ENCODE peak calls at places on chromosome 12, in eight cellular contexts. One of them, this sample, is unnamed.
A peak's percentile ranks its signal among the peaks of the same experiment; 100 is the strongest.

GRCh38 chr12:51351913-51352532 is 5.5 kb upstream of the CELA1 start:
- DNase-seq in AG09309: no peak
- DNase-seq in stimulated activated CD4-positive, alpha-beta T cell treated with anti-CD3 and anti-CD28 coated beads, TNF-alpha, amount 100 ng/mL, for 4 hours: no peak
- DNase-seq in RCC 7860: peak; percentile 22
- DNase-seq in activated CD4-positive, alpha-beta T cell treated with anti-CD3 and anti-CD28 coated beads, Interleukin-2, amount 10 ng/mL, durations not matched to agents 7 days and 5 days: peak; percentile 60
- DNase-seq in astrocyte of the cerebellum: peak; percentile 54
- DNase-seq in ascending aorta: no peak
- DNase-seq in EL: peak; percentile 61
- DNase-seq in this sample: no peak

GRCh38 chr12:120640840-120641833 is 711 bp downstream of the CABP1 start:
- DNase-seq in AG09309: no peak
- DNase-seq in stimulated activated CD4-positive, alpha-beta T cell treated with anti-CD3 and anti-CD28 coated beads, TNF-alpha, amount 100 ng/mL, for 4 hours: peak; percentile 13
- DNase-seq in RCC 7860: no peak
- DNase-seq in activated CD4-positive, alpha-beta T cell treated with anti-CD3 and anti-CD28 coated beads, Interleukin-2, amount 10 ng/mL, durations not matched to agents 7 days and 5 days: peak; percentile 69
- DNase-seq in astrocyte of the cerebellum: no peak
- DNase-seq in ascending aorta: no peak
- DNase-seq in EL: peak; percentile 45
- DNase-seq in this sample: no peak

GRCh38 chr12:124750149-124750656 is 113.5 kb downstream of the SCARB1 start:
- DNase-seq in AG09309: no peak
- DNase-seq in stimulated activated CD4-positive, alpha-beta T cell treated with anti-CD3 and anti-CD28 coated beads, TNF-alpha, amount 100 ng/mL, for 4 hours: no peak
- DNase-seq in RCC 7860: no peak
- DNase-seq in activated CD4-positive, alpha-beta T cell treated with anti-CD3 and anti-CD28 coated beads, Interleukin-2, amount 10 ng/mL, durations not matched to agents 7 days and 5 days: no peak
- DNase-seq in astrocyte of the cerebellum: no peak
- DNase-seq in ascending aorta: no peak
- DNase-seq in EL: no peak
- DNase-seq in this sample: no peak

GRCh38 chr12:42756841-42757661 is 167.5 kb upstream of the PRICKLE1 start:
- DNase-seq in AG09309: peak; percentile 80
- DNase-seq in stimulated activated CD4-positive, alpha-beta T cell treated with anti-CD3 and anti-CD28 coated beads, TNF-alpha, amount 100 ng/mL, for 4 hours: no peak
- DNase-seq in RCC 7860: peak; percentile 99
- DNase-seq in activated CD4-positive, alpha-beta T cell treated with anti-CD3 and anti-CD28 coated beads, Interleukin-2, amount 10 ng/mL, durations not matched to agents 7 days and 5 days: no peak
- DNase-seq in astrocyte of the cerebellum: peak; percentile 99
- DNase-seq in ascending aorta: no peak
- DNase-seq in EL: peak; percentile 94
- DNase-seq in this sample: peak; percentile 99

GRCh38 chr12:120775862-120776552 is 50.4 kb downstream of the ACADS start:
- DNase-seq in AG09309: no peak
- DNase-seq in stimulated activated CD4-positive, alpha-beta T cell treated with anti-CD3 and anti-CD28 coated beads, TNF-alpha, amount 100 ng/mL, for 4 hours: no peak
- DNase-seq in RCC 7860: no peak
- DNase-seq in activated CD4-positive, alpha-beta T cell treated with anti-CD3 and anti-CD28 coated beads, Interleukin-2, amount 10 ng/mL, durations not matched to agents 7 days and 5 days: no peak
- DNase-seq in astrocyte of the cerebellum: no peak
- DNase-seq in ascending aorta: no peak
- DNase-seq in EL: no peak
- DNase-seq in this sample: no peak

GRCh38 chr12:26443309-26443708 is 247.9 kb downstream of the SSPN start:
- DNase-seq in AG09309: no peak
- DNase-seq in stimulated activated CD4-positive, alpha-beta T cell treated with anti-CD3 and anti-CD28 coated beads, TNF-alpha, amount 100 ng/mL, for 4 hours: no peak
- DNase-seq in RCC 7860: no peak
- DNase-seq in activated CD4-positive, alpha-beta T cell treated with anti-CD3 and anti-CD28 coated beads, Interleukin-2, amount 10 ng/mL, durations not matched to agents 7 days and 5 days: no peak
- DNase-seq in astrocyte of the cerebellum: no peak
- DNase-seq in ascending aorta: no peak
- DNase-seq in EL: no peak
- DNase-seq in this sample: no peak

GRCh38 chr12:56980941-56981530 is 23.6 kb upstream of the RDH16 start:
- DNase-seq in AG09309: no peak
- DNase-seq in stimulated activated CD4-positive, alpha-beta T cell treated with anti-CD3 and anti-CD28 coated beads, TNF-alpha, amount 100 ng/mL, for 4 hours: no peak
- DNase-seq in RCC 7860: no peak
- DNase-seq in activated CD4-positive, alpha-beta T cell treated with anti-CD3 and anti-CD28 coated beads, Interleukin-2, amount 10 ng/mL, durations not matched to agents 7 days and 5 days: no peak
- DNase-seq in astrocyte of the cerebellum: no peak
- DNase-seq in ascending aorta: no peak
- DNase-seq in EL: no peak
- DNase-seq in this sample: no peak

GRCh38 chr12:6553051-6553868 is 2.6 kb downstream of the IFFO1 start:
- DNase-seq in AG09309: peak; percentile 76
- DNase-seq in stimulated activated CD4-positive, alpha-beta T cell treated with anti-CD3 and anti-CD28 coated beads, TNF-alpha, amount 100 ng/mL, for 4 hours: no peak
- DNase-seq in RCC 7860: peak; percentile 84
- DNase-seq in activated CD4-positive, alpha-beta T cell treated with anti-CD3 and anti-CD28 coated beads, Interleukin-2, amount 10 ng/mL, durations not matched to agents 7 days and 5 days: no peak
- DNase-seq in astrocyte of the cerebellum: no peak
- DNase-seq in ascending aorta: no peak
- DNase-seq in EL: peak; percentile 89
- DNase-seq in this sample: no peak

GRCh38 chr12:112503521-112503920 is 84.8 kb downstream of the PTPN11 start:
- DNase-seq in AG09309: no peak
- DNase-seq in stimulated activated CD4-positive, alpha-beta T cell treated with anti-CD3 and anti-CD28 coated beads, TNF-alpha, amount 100 ng/mL, for 4 hours: no peak
- DNase-seq in RCC 7860: no peak
- DNase-seq in activated CD4-positive, alpha-beta T cell treated with anti-CD3 and anti-CD28 coated beads, Interleukin-2, amount 10 ng/mL, durations not matched to agents 7 days and 5 days: no peak
- DNase-seq in astrocyte of the cerebellum: no peak
- DNase-seq in ascending aorta: no peak
- DNase-seq in EL: no peak
- DNase-seq in this sample: no peak

GRCh38 chr12:92206596-92206995 is 61.0 kb upstream of the BTG1 start:
- DNase-seq in AG09309: no peak
- DNase-seq in stimulated activated CD4-positive, alpha-beta T cell treated with anti-CD3 and anti-CD28 coated beads, TNF-alpha, amount 100 ng/mL, for 4 hours: no peak
- DNase-seq in RCC 7860: no peak
- DNase-seq in activated CD4-positive, alpha-beta T cell treated with anti-CD3 and anti-CD28 coated beads, Interleukin-2, amount 10 ng/mL, durations not matched to agents 7 days and 5 days: no peak
- DNase-seq in astrocyte of the cerebellum: no peak
- DNase-seq in ascending aorta: no peak
- DNase-seq in EL: no peak
- DNase-seq in this sample: no peak

GRCh38 chr12:128009108-128009507 is 257.9 kb upstream of the TMEM132C start:
- DNase-seq in AG09309: no peak
- DNase-seq in stimulated activated CD4-positive, alpha-beta T cell treated with anti-CD3 and anti-CD28 coated beads, TNF-alpha, amount 100 ng/mL, for 4 hours: no peak
- DNase-seq in RCC 7860: no peak
- DNase-seq in activated CD4-positive, alpha-beta T cell treated with anti-CD3 and anti-CD28 coated beads, Interleukin-2, amount 10 ng/mL, durations not matched to agents 7 days and 5 days: no peak
- DNase-seq in astrocyte of the cerebellum: no peak
- DNase-seq in ascending aorta: no peak
- DNase-seq in EL: no peak
- DNase-seq in this sample: no peak

GRCh38 chr12:12986775-12987332 is 13.2 kb downstream of the HEBP1 start:
- DNase-seq in AG09309: no peak
- DNase-seq in stimulated activated CD4-positive, alpha-beta T cell treated with anti-CD3 and anti-CD28 coated beads, TNF-alpha, amount 100 ng/mL, for 4 hours: no peak
- DNase-seq in RCC 7860: no peak
- DNase-seq in activated CD4-positive, alpha-beta T cell treated with anti-CD3 and anti-CD28 coated beads, Interleukin-2, amount 10 ng/mL, durations not matched to agents 7 days and 5 days: no peak
- DNase-seq in astrocyte of the cerebellum: no peak
- DNase-seq in ascending aorta: no peak
- DNase-seq in EL: no peak
- DNase-seq in this sample: no peak

GRCh38 chr12:130706311-130706710 is 9.8 kb downstream of the RIMBP2 start:
- DNase-seq in AG09309: no peak
- DNase-seq in stimulated activated CD4-positive, alpha-beta T cell treated with anti-CD3 and anti-CD28 coated beads, TNF-alpha, amount 100 ng/mL, for 4 hours: no peak
- DNase-seq in RCC 7860: no peak
- DNase-seq in activated CD4-positive, alpha-beta T cell treated with anti-CD3 and anti-CD28 coated beads, Interleukin-2, amount 10 ng/mL, durations not matched to agents 7 days and 5 days: no peak
- DNase-seq in astrocyte of the cerebellum: no peak
- DNase-seq in ascending aorta: no peak
- DNase-seq in EL: no peak
- DNase-seq in this sample: no peak

GRCh38 chr12:119375619-119376018 is 41.1 kb downstream of the CCDC60 start:
- DNase-seq in AG09309: no peak
- DNase-seq in stimulated activated CD4-positive, alpha-beta T cell treated with anti-CD3 and anti-CD28 coated beads, TNF-alpha, amount 100 ng/mL, for 4 hours: no peak
- DNase-seq in RCC 7860: no peak
- DNase-seq in activated CD4-positive, alpha-beta T cell treated with anti-CD3 and anti-CD28 coated beads, Interleukin-2, amount 10 ng/mL, durations not matched to agents 7 days and 5 days: no peak
- DNase-seq in astrocyte of the cerebellum: no peak
- DNase-seq in ascending aorta: no peak
- DNase-seq in EL: no peak
- DNase-seq in this sample: no peak

GRCh38 chr12:95784286-95784685 is 6.3 kb downstream of the NTN4 start:
- DNase-seq in AG09309: no peak
- DNase-seq in stimulated activated CD4-positive, alpha-beta T cell treated with anti-CD3 and anti-CD28 coated beads, TNF-alpha, amount 100 ng/mL, for 4 hours: no peak
- DNase-seq in RCC 7860: no peak
- DNase-seq in activated CD4-positive, alpha-beta T cell treated with anti-CD3 and anti-CD28 coated beads, Interleukin-2, amount 10 ng/mL, durations not matched to agents 7 days and 5 days: no peak
- DNase-seq in astrocyte of the cerebellum: no peak
- DNase-seq in ascending aorta: no peak
- DNase-seq in EL: peak; percentile 78
- DNase-seq in this sample: no peak

GRCh38 chr12:43805149-43805856 is 814 bp downstream of the TWF1 start:
- DNase-seq in AG09309: no peak
- DNase-seq in stimulated activated CD4-positive, alpha-beta T cell treated with anti-CD3 and anti-CD28 coated beads, TNF-alpha, amount 100 ng/mL, for 4 hours: no peak
- DNase-seq in RCC 7860: no peak
- DNase-seq in activated CD4-positive, alpha-beta T cell treated with anti-CD3 and anti-CD28 coated beads, Interleukin-2, amount 10 ng/mL, durations not matched to agents 7 days and 5 days: no peak
- DNase-seq in astrocyte of the cerebellum: no peak
- DNase-seq in ascending aorta: no peak
- DNase-seq in EL: no peak
- DNase-seq in this sample: no peak

GRCh38 chr12:34219046-34219770 is 196.9 kb downstream of the ALG10 start:
- DNase-seq in AG09309: no peak
- DNase-seq in stimulated activated CD4-positive, alpha-beta T cell treated with anti-CD3 and anti-CD28 coated beads, TNF-alpha, amount 100 ng/mL, for 4 hours: no peak
- DNase-seq in RCC 7860: no peak
- DNase-seq in activated CD4-positive, alpha-beta T cell treated with anti-CD3 and anti-CD28 coated beads, Interleukin-2, amount 10 ng/mL, durations not matched to agents 7 days and 5 days: peak; percentile 8
- DNase-seq in astrocyte of the cerebellum: no peak
- DNase-seq in ascending aorta: no peak
- DNase-seq in EL: no peak
- DNase-seq in this sample: no peak

GRCh38 chr12:10027311-10028099 is 3.0 kb upstream of the CLEC9A start:
- DNase-seq in AG09309: peak; percentile 60
- DNase-seq in stimulated activated CD4-positive, alpha-beta T cell treated with anti-CD3 and anti-CD28 coated beads, TNF-alpha, amount 100 ng/mL, for 4 hours: no peak
- DNase-seq in RCC 7860: no peak
- DNase-seq in activated CD4-positive, alpha-beta T cell treated with anti-CD3 and anti-CD28 coated beads, Interleukin-2, amount 10 ng/mL, durations not matched to agents 7 days and 5 days: no peak
- DNase-seq in astrocyte of the cerebellum: no peak
- DNase-seq in ascending aorta: no peak
- DNase-seq in EL: peak; percentile 67
- DNase-seq in this sample: no peak

GRCh38 chr12:1559729-1560128 is 34.7 kb downstream of the FBXL14 start:
- DNase-seq in AG09309: no peak
- DNase-seq in stimulated activated CD4-positive, alpha-beta T cell treated with anti-CD3 and anti-CD28 coated beads, TNF-alpha, amount 100 ng/mL, for 4 hours: no peak
- DNase-seq in RCC 7860: no peak
- DNase-seq in activated CD4-positive, alpha-beta T cell treated with anti-CD3 and anti-CD28 coated beads, Interleukin-2, amount 10 ng/mL, durations not matched to agents 7 days and 5 days: no peak
- DNase-seq in astrocyte of the cerebellum: no peak
- DNase-seq in ascending aorta: no peak
- DNase-seq in EL: no peak
- DNase-seq in this sample: no peak

GRCh38 chr12:48025281-48025680 is 21.0 kb upstream of the COL2A1 start:
- DNase-seq in AG09309: no peak
- DNase-seq in stimulated activated CD4-positive, alpha-beta T cell treated with anti-CD3 and anti-CD28 coated beads, TNF-alpha, amount 100 ng/mL, for 4 hours: no peak
- DNase-seq in RCC 7860: no peak
- DNase-seq in activated CD4-positive, alpha-beta T cell treated with anti-CD3 and anti-CD28 coated beads, Interleukin-2, amount 10 ng/mL, durations not matched to agents 7 days and 5 days: no peak
- DNase-seq in astrocyte of the cerebellum: no peak
- DNase-seq in ascending aorta: no peak
- DNase-seq in EL: no peak
- DNase-seq in this sample: no peak

GRCh38 chr12:1629338-1630080 is 478 bp downstream of the WNT5B start:
- DNase-seq in AG09309: no peak
- DNase-seq in stimulated activated CD4-positive, alpha-beta T cell treated with anti-CD3 and anti-CD28 coated beads, TNF-alpha, amount 100 ng/mL, for 4 hours: no peak
- DNase-seq in RCC 7860: no peak
- DNase-seq in activated CD4-positive, alpha-beta T cell treated with anti-CD3 and anti-CD28 coated beads, Interleukin-2, amount 10 ng/mL, durations not matched to agents 7 days and 5 days: no peak
- DNase-seq in astrocyte of the cerebellum: no peak
- DNase-seq in ascending aorta: no peak
- DNase-seq in EL: no peak
- DNase-seq in this sample: no peak

GRCh38 chr12:109566424-109566823 is 6.9 kb downstream of the MMAB start:
- DNase-seq in AG09309: no peak
- DNase-seq in stimulated activated CD4-positive, alpha-beta T cell treated with anti-CD3 and anti-CD28 coated beads, TNF-alpha, amount 100 ng/mL, for 4 hours: no peak
- DNase-seq in RCC 7860: no peak
- DNase-seq in activated CD4-positive, alpha-beta T cell treated with anti-CD3 and anti-CD28 coated beads, Interleukin-2, amount 10 ng/mL, durations not matched to agents 7 days and 5 days: no peak
- DNase-seq in astrocyte of the cerebellum: no peak
- DNase-seq in ascending aorta: no peak
- DNase-seq in EL: no peak
- DNase-seq in this sample: no peak

GRCh38 chr12:52865090-52865944 is 16.5 kb upstream of the KRT78 start:
- DNase-seq in AG09309: no peak
- DNase-seq in stimulated activated CD4-positive, alpha-beta T cell treated with anti-CD3 and anti-CD28 coated beads, TNF-alpha, amount 100 ng/mL, for 4 hours: no peak
- DNase-seq in RCC 7860: peak; percentile 58
- DNase-seq in activated CD4-positive, alpha-beta T cell treated with anti-CD3 and anti-CD28 coated beads, Interleukin-2, amount 10 ng/mL, durations not matched to agents 7 days and 5 days: no peak
- DNase-seq in astrocyte of the cerebellum: peak; percentile 49
- DNase-seq in ascending aorta: no peak
- DNase-seq in EL: peak; percentile 74
- DNase-seq in this sample: no peak

GRCh38 chr12:121933522-121934317 is 15.3 kb downstream of the CFAP251 start:
- DNase-seq in AG09309: no peak
- DNase-seq in stimulated activated CD4-positive, alpha-beta T cell treated with anti-CD3 and anti-CD28 coated beads, TNF-alpha, amount 100 ng/mL, for 4 hours: no peak
- DNase-seq in RCC 7860: peak; percentile 27
- DNase-seq in activated CD4-positive, alpha-beta T cell treated with anti-CD3 and anti-CD28 coated beads, Interleukin-2, amount 10 ng/mL, durations not matched to agents 7 days and 5 days: no peak
- DNase-seq in astrocyte of the cerebellum: no peak
- DNase-seq in ascending aorta: no peak
- DNase-seq in EL: peak; percentile 33
- DNase-seq in this sample: no peak

GRCh38 chr12:109291531-109292341 is 17.3 kb downstream of the FOXN4 start:
- DNase-seq in AG09309: no peak
- DNase-seq in stimulated activated CD4-positive, alpha-beta T cell treated with anti-CD3 and anti-CD28 coated beads, TNF-alpha, amount 100 ng/mL, for 4 hours: no peak
- DNase-seq in RCC 7860: no peak
- DNase-seq in activated CD4-positive, alpha-beta T cell treated with anti-CD3 and anti-CD28 coated beads, Interleukin-2, amount 10 ng/mL, durations not matched to agents 7 days and 5 days: no peak
- DNase-seq in astrocyte of the cerebellum: no peak
- DNase-seq in ascending aorta: no peak
- DNase-seq in EL: peak; percentile 13
- DNase-seq in this sample: peak; percentile 14

GRCh38 chr12:20213851-20214250 is 154.5 kb upstream of the PDE3A start:
- DNase-seq in AG09309: no peak
- DNase-seq in stimulated activated CD4-positive, alpha-beta T cell treated with anti-CD3 and anti-CD28 coated beads, TNF-alpha, amount 100 ng/mL, for 4 hours: no peak
- DNase-seq in RCC 7860: no peak
- DNase-seq in activated CD4-positive, alpha-beta T cell treated with anti-CD3 and anti-CD28 coated beads, Interleukin-2, amount 10 ng/mL, durations not matched to agents 7 days and 5 days: no peak
- DNase-seq in astrocyte of the cerebellum: no peak
- DNase-seq in ascending aorta: no peak
- DNase-seq in EL: no peak
- DNase-seq in this sample: no peak

GRCh38 chr12:68435816-68436215 is 103.7 kb upstream of the MDM1 start:
- DNase-seq in AG09309: no peak
- DNase-seq in stimulated activated CD4-positive, alpha-beta T cell treated with anti-CD3 and anti-CD28 coated beads, TNF-alpha, amount 100 ng/mL, for 4 hours: no peak
- DNase-seq in RCC 7860: peak; percentile 74
- DNase-seq in activated CD4-positive, alpha-beta T cell treated with anti-CD3 and anti-CD28 coated beads, Interleukin-2, amount 10 ng/mL, durations not matched to agents 7 days and 5 days: no peak
- DNase-seq in astrocyte of the cerebellum: no peak
- DNase-seq in ascending aorta: no peak
- DNase-seq in EL: no peak
- DNase-seq in this sample: peak; percentile 29

GRCh38 chr12:85280138-85280983 is at the start of gene ALX1:
- DNase-seq in AG09309: no peak
- DNase-seq in stimulated activated CD4-positive, alpha-beta T cell treated with anti-CD3 and anti-CD28 coated beads, TNF-alpha, amount 100 ng/mL, for 4 hours: no peak
- DNase-seq in RCC 7860: no peak
- DNase-seq in activated CD4-positive, alpha-beta T cell treated with anti-CD3 and anti-CD28 coated beads, Interleukin-2, amount 10 ng/mL, durations not matched to agents 7 days and 5 days: no peak
- DNase-seq in astrocyte of the cerebellum: no peak
- DNase-seq in ascending aorta: no peak
- DNase-seq in EL: peak; percentile 3
- DNase-seq in this sample: no peak

GRCh38 chr12:50528800-50529199 is 24.0 kb downstream of the DIP2B start:
- DNase-seq in AG09309: no peak
- DNase-seq in stimulated activated CD4-positive, alpha-beta T cell treated with anti-CD3 and anti-CD28 coated beads, TNF-alpha, amount 100 ng/mL, for 4 hours: no peak
- DNase-seq in RCC 7860: no peak
- DNase-seq in activated CD4-positive, alpha-beta T cell treated with anti-CD3 and anti-CD28 coated beads, Interleukin-2, amount 10 ng/mL, durations not matched to agents 7 days and 5 days: no peak
- DNase-seq in astrocyte of the cerebellum: no peak
- DNase-seq in ascending aorta: no peak
- DNase-seq in EL: no peak
- DNase-seq in this sample: no peak

GRCh38 chr12:128867466-128867865 is 14.2 kb downstream of the GLT1D1 start:
- DNase-seq in AG09309: no peak
- DNase-seq in stimulated activated CD4-positive, alpha-beta T cell treated with anti-CD3 and anti-CD28 coated beads, TNF-alpha, amount 100 ng/mL, for 4 hours: no peak
- DNase-seq in RCC 7860: no peak
- DNase-seq in activated CD4-positive, alpha-beta T cell treated with anti-CD3 and anti-CD28 coated beads, Interleukin-2, amount 10 ng/mL, durations not matched to agents 7 days and 5 days: no peak
- DNase-seq in astrocyte of the cerebellum: no peak
- DNase-seq in ascending aorta: no peak
- DNase-seq in EL: no peak
- DNase-seq in this sample: no peak

GRCh38 chr12:108640802-108641445 is 7.2 kb upstream of the SELPLG start:
- DNase-seq in AG09309: no peak
- DNase-seq in stimulated activated CD4-positive, alpha-beta T cell treated with anti-CD3 and anti-CD28 coated beads, TNF-alpha, amount 100 ng/mL, for 4 hours: no peak
- DNase-seq in RCC 7860: peak; percentile 52
- DNase-seq in activated CD4-positive, alpha-beta T cell treated with anti-CD3 and anti-CD28 coated beads, Interleukin-2, amount 10 ng/mL, durations not matched to agents 7 days and 5 days: no peak
- DNase-seq in astrocyte of the cerebellum: no peak
- DNase-seq in ascending aorta: no peak
- DNase-seq in EL: peak; percentile 49
- DNase-seq in this sample: no peak